ENCODE peak calls at places on chromosomes 16 and 17, in four cellular contexts. O, I, A and H are unnamed samples.

GRCh38 chr17:74519951-74520553 is 11.2 kb downstream of the CD300LB start:
- DNase-seq in O (no peak), I (no peak), A (no peak), H (no peak)

GRCh38 chr17:11986939-11987329 is 10.3 kb downstream of the ZNF18 start:
- DNase-seq in O (peak), I (peak), A (no peak), H (peak)

GRCh38 chr17:77188084-77189066 is 47.6 kb downstream of the SEC14L1 start:
- DNase-seq in O (no peak), I (no peak), A (no peak), H (no peak)

GRCh38 chr17:16108386-16108785 is 106.9 kb downstream of the NCOR1 start:
- DNase-seq in O (no peak), I (no peak), A (no peak), H (no peak)

GRCh38 chr17:67891481-67892119 is 66.3 kb downstream of the BPTF start:
- DNase-seq in O (peak), I (peak), A (no peak), H (peak)

GRCh38 chr17:77287432-77288068 is 146.8 kb downstream of the SEC14L1 start:
- DNase-seq in O (peak), I (peak), A (peak), H (peak)

GRCh38 chr17:249236-249993 is 68.0 kb upstream of the DOC2B start:
- DNase-seq in O (no peak), I (no peak), A (no peak), H (no peak)

GRCh38 chr17:27654136-27654535 is 23.1 kb downstream of the LGALS9 start:
- DNase-seq in O (no peak), I (no peak), A (no peak), H (no peak)

GRCh38 chr17:73874008-73874407 is 229.8 kb upstream of the SDK2 start:
- DNase-seq in O (no peak), I (peak), A (no peak), H (no peak)

GRCh38 chr16:79217375-79218011 is 383.0 kb downstream of the MAF start:
- DNase-seq in O (no peak), I (no peak), A (no peak), H (no peak)

GRCh38 chr17:19987897-19988296 is 10.3 kb upstream of the AKAP10 start:
- DNase-seq in O (no peak), I (no peak), A (no peak), H (no peak)

GRCh38 chr16:1764971-1765370 is 6.4 kb downstream of the NME3 start:
- DNase-seq in O (no peak), I (no peak), A (no peak), H (no peak)

GRCh38 chr17:7774037-7774659 is 56.6 kb downstream of the DNAH2 start:
- DNase-seq in O (no peak), I (no peak), A (no peak), H (no peak)

GRCh38 chr17:82647593-82648164 is 565 bp downstream of the WDR45B start:
- DNase-seq in O (peak), I (peak), A (no peak), H (no peak)

GRCh38 chr17:12512712-12513355 is 152.9 kb upstream of the MYOCD start:
- DNase-seq in O (no peak), I (no peak), A (no peak), H (no peak)

GRCh38 chr16:55773859-55774549 is 58.9 kb downstream of the CES1 start:
- DNase-seq in O (no peak), I (no peak), A (no peak), H (no peak)

GRCh38 chr17:685006-685405 is 29.6 kb downstream of the VPS53 start:
- DNase-seq in O (no peak), I (no peak), A (no peak), H (peak)

GRCh38 chr16:65123846-65124513 is 2.1 kb upstream of the CDH11 start:
- DNase-seq in O (peak), I (no peak), A (no peak), H (no peak)

GRCh38 chr16:86243571-86244154 is 266.7 kb upstream of the FOXF1 start:
- DNase-seq in O (no peak), I (no peak), A (no peak), H (no peak)